ENCODE peak calls at places on chromosomes 4 and X, in four cellular contexts. I, H, G and Y are unnamed samples.

GRCh38 chrX:41906515-41907165 is 16.7 kb downstream of the CASK start:
- DNase-seq in I (no peak), H (no peak), G (peak; percentile 82), Y (no peak)

GRCh38 chr4:123418486-123418931 is 21.9 kb downstream of the SPRY1 start:
- DNase-seq in G (peak; percentile 89), I (no peak), H (peak; percentile 96), Y (peak; percentile 85)

GRCh38 chrX:11407331-11408110 is 114.3 kb downstream of the AMELX start:
- DNase-seq in H (peak; percentile 59), G (peak; percentile 14), I (no peak), Y (no peak)

GRCh38 chr4:176579233-176579632 is 213.5 kb downstream of the VEGFC start:
- DNase-seq in I (no peak), G (peak; percentile 9), H (no peak), Y (no peak)

GRCh38 chrX:44946771-44947170 is 73.8 kb downstream of the KDM6A start:
- DNase-seq in I (peak; percentile 5), G (peak; percentile 24), H (peak; percentile 47), Y (no peak)

GRCh38 chr4:88592600-88593448 is 544 bp downstream of the HERC3 start:
- DNase-seq in G (peak; percentile 66), I (no peak), H (peak; percentile 45), Y (no peak)

GRCh38 chrX:153946910-153947769 is 2.7 kb upstream of the RENBP start:
- DNase-seq in G (peak; percentile 81), I (peak; percentile 15), H (peak; percentile 78), Y (no peak)

GRCh38 chr4:5738061-5738460 is 27.1 kb downstream of the EVC start:
- DNase-seq in I (no peak), G (no peak), H (no peak), Y (no peak)

GRCh38 chr4:100882661-100883060 is 364.8 kb upstream of the EMCN start:
- DNase-seq in G (no peak), I (no peak), H (no peak), Y (no peak)

GRCh38 chr4:127505203-127505602 is 127.6 kb upstream of the INTU start:
- DNase-seq in H (peak; percentile 94), G (peak; percentile 20), I (peak; percentile 22), Y (peak; percentile 66)

GRCh38 chrX:109902665-109903064 is 100.2 kb upstream of the TMEM164 start:
- DNase-seq in G (peak; percentile 43), I (no peak), H (peak; percentile 49), Y (no peak)

GRCh38 chr4:157217708-157218107 is 2.8 kb upstream of the GRIA2 start:
- DNase-seq in I (no peak), H (peak; percentile 45), G (peak; percentile 23), Y (no peak)